ENCODE peak calls at places on chromosomes 5 and 9, in four cellular contexts. Z is heart right ventricle; V is CD8-positive, alpha-beta T cell; O is right cardiac atrium. L is an unnamed sample.

GRCh38 chr5:102511666-102512065 is 12.9 kb upstream of the SLCO6A1 start:
- DNase-seq in Z (no peak), V (no peak), O (peak), L (no peak)

GRCh38 chr9:23567756-23568155 is 258.3 kb downstream of the ELAVL2 start:
- DNase-seq in Z (no peak), V (no peak), O (no peak), L (no peak)

GRCh38 chr5:76717222-76718083 is 1.5 kb downstream of the F2R start:
- DNase-seq in Z (no peak), V (no peak), O (no peak), L (no peak)

GRCh38 chr5:180463216-180463900 is 30.8 kb upstream of the CNOT6 start:
- DNase-seq in Z (no peak), V (no peak), O (no peak), L (no peak)

GRCh38 chr5:116559239-116559638 is 15.4 kb downstream of the SEMA6A start:
- DNase-seq in Z (no peak), V (no peak), O (no peak), L (no peak)

GRCh38 chr9:135355466-135356420 is 123.8 kb upstream of the PPP1R26 start:
- DNase-seq in Z (no peak), V (no peak), O (no peak), L (peak)

GRCh38 chr5:141100243-141100805 is at the start of gene PCDHB3:
- DNase-seq in Z (no peak), V (no peak), O (peak), L (no peak)

GRCh38 chr5:41648976-41649375 is 138.6 kb upstream of the PLCXD3 start:
- DNase-seq in Z (no peak), V (no peak), O (no peak), L (no peak)

GRCh38 chr5:1657161-1657741 is 133.5 kb upstream of the LPCAT1 start:
- DNase-seq in Z (no peak), V (no peak), O (no peak), L (peak)

GRCh38 chr5:154818459-154819116 is 31.8 kb downstream of the FAXDC2 start:
- DNase-seq in Z (no peak), V (no peak), O (peak), L (no peak)
- H3K27ac ChIP-seq in Z (no peak), V (no peak), O (peak), L (no peak)

DNA sequence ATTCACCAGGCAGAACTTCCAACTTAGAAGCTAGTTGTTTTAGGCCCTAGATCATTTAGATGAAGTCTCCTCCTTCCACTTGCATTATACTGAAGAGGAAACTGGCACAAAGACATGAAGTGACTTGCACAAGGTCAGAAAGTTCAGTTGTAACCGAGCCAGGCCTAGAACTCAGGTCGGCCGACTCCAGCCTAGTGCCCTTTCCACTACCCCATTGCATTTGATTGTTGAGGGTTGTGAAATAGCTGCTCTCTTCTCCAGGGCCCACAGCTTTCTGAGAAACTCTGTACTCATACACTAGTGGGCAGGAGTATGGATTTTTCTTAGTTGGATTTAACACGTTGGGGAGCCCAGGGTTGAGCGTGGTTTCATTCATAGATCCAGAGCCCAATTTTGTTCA is 5.6 kb downstream of the ZNF462 start:
- DNase-seq in Z (no peak), V (no peak), O (peak), L (no peak)
- H3K27ac ChIP-seq in Z (peak), V (no peak), O (peak), L (peak)

DNA sequence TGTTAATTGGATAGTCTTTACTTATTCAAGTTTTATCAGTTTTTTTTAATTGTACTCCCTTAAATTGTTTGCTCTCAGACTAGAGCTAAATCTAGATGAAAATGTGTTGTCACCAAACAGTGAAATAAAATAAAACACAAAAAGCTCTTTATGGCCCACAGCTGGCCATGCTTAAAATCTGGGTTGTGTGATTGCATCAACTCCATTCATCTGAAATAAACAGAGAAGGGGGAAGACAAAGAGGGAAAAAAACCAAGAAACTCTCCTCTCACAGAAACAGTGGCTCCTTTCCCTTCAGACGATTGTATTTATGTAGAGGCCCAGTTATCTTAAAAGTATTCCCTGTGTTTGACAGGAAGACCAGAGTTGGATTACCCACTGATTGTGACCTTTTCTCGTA is 422.4 kb downstream of the IRX1 start:
- DNase-seq in Z (no peak), V (no peak), O (no peak), L (no peak)
- H3K27ac ChIP-seq in Z (peak), V (no peak), O (peak), L (no peak)

GRCh38 chr5:145854651-145855258 is 18.1 kb downstream of the GRXCR2 start:
- DNase-seq in Z (no peak), V (no peak), O (no peak), L (no peak)

GRCh38 chr5:145853952-145854351 is 18.8 kb upstream of the PRELID2 start:
- DNase-seq in Z (no peak), V (no peak), O (no peak), L (no peak)

GRCh38 chr5:145852990-145853389 is 17.8 kb upstream of the PRELID2 start:
- DNase-seq in Z (no peak), V (no peak), O (no peak), L (no peak)

GRCh38 chr5:145856285-145856818 is 16.5 kb downstream of the GRXCR2 start:
- DNase-seq in Z (peak), V (no peak), O (peak), L (peak)

GRCh38 chr5:145855842-145856267 is 17.0 kb downstream of the GRXCR2 start:
- DNase-seq in Z (no peak), V (no peak), O (no peak), L (no peak)
- H3K27ac ChIP-seq in Z (no peak), V (no peak), O (no peak), L (no peak)

GRCh38 chr9:136857166-136857565 is 5.0 kb downstream of the MAMDC4 start:
- DNase-seq in Z (peak), V (no peak), O (peak), L (no peak)
- H3K27ac ChIP-seq in Z (no peak), V (no peak), O (no peak), L (no peak)

GRCh38 chr9:88949961-88950340 is 41.3 kb upstream of the S1PR3 start:
- DNase-seq in Z (no peak), V (no peak), O (no peak), L (no peak)
- H3K27ac ChIP-seq in Z (peak), V (no peak), O (peak), L (no peak)

DNA sequence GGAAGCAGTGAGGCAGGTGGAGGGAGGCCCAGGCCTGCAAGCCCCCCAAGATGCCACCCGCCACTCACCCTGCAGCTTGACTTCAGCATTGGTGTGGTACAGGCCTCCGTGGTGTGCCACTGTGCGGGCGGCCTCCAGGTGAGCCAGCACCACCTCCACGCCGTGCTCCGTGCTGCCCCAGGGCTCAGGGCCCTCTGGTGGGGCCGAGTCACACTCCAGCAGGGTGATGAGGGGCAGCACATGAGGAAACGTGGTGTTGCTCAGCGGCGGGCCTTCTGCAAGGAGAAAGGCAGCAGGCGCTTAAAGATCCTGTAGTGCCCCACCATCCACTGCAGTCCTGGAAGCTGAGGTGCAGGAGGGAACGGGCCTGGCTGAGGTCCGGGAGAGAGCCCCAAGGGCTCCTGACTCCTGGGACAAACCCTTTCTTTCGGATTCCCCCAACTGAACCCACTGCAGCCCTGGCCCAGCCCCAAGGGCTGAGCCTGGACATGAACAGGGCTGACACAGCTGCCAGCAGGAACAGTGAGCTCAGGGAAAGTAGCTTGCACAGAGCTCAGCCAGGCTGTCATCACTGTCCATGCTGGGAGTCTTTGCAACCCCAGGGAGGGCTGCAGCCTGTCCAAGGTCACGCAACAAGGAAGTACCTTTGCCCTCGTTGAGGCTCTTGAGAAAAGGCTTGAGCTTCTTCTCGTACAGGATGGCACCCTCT is 4.7 kb upstream of the TOR2A start:
- DNase-seq in Z (peak), V (no peak), O (peak), L (no peak)
- H3K27ac ChIP-seq in Z (peak), V (no peak), O (peak), L (peak)

GRCh38 chr9:136867917-136868316 is 1.8 kb upstream of the EDF1 start:
- DNase-seq in Z (no peak), V (no peak), O (peak), L (peak)

GRCh38 chr9:136864996-136865767 is 926 bp downstream of the EDF1 start:
- DNase-seq in Z (no peak), V (no peak), O (no peak), L (peak)

GRCh38 chr9:136865768-136866103 is 372 bp downstream of the EDF1 start:
- DNase-seq in Z (no peak), V (no peak), O (no peak), L (no peak)

GRCh38 chr9:136868644-136869043 is 2.5 kb upstream of the EDF1 start:
- DNase-seq in Z (no peak), V (no peak), O (peak), L (peak)

DNA sequence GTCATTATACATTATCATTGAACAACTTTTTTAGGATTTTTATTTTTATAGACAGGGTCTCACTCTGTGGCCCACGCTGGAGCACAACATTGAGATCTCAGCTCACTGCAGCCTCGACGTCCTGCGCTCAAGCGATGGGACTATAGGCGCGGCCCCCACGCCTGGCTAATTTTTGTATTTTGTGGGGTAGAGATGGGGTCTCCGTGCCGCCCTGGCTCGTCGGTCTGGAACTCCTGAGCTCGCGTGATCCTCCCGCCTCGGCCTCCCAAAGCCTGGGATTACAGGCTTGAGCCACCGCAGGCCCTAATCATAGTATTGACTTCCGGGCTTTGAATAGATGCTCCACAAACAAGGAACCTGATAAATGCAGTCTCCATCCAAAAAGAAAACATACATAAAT is 1.4 kb upstream of the EDF1 start:
- DNase-seq in Z (no peak), V (no peak), O (no peak), L (peak)
- H3K27ac ChIP-seq in Z (no peak), V (no peak), O (no peak), L (no peak)